ENCODE peak calls at places on chromosomes 5 and 9, in ten cellular contexts. H, G, F, Z, T, A, M, O, K and L are unnamed samples.

GRCh38 chr9:77514886-77515711 is 133.0 kb downstream of the GNA14 start:
- DNase-seq in Z (no peak), K (peak; percentile 80), H (peak; percentile 6), G (no peak), O (no peak), F (peak; percentile 58), T (no peak), M (no peak), A (no peak), L (no peak)

GRCh38 chr9:129270903-129271431 is 92.9 kb upstream of the IER5L start:
- DNase-seq in A (peak; percentile 8), F (peak; percentile 86), K (peak; percentile 75), O (peak; percentile 29), G (peak; percentile 34), Z (no peak), M (peak; percentile 95), H (no peak), T (no peak), L (no peak)

GRCh38 chr9:83596899-83597504 is 25.9 kb upstream of the IDNK start:
- DNase-seq in Z (no peak), F (peak; percentile 7), T (no peak), G (peak; percentile 89), K (peak; percentile 38), H (no peak), A (no peak), O (no peak), M (peak; percentile 31), L (no peak)

GRCh38 chr5:121797677-121798518 is 53.8 kb upstream of the FTMT start:
- DNase-seq in K (no peak), T (no peak), H (no peak), G (peak; percentile 49), F (no peak), A (no peak), O (no peak), M (no peak), Z (no peak), L (no peak)

GRCh38 chr9:123562844-123563346 is 206.9 kb downstream of the CRB2 start:
- DNase-seq in F (peak; percentile 92), O (no peak), M (no peak), T (no peak), H (no peak), A (no peak), G (no peak), Z (no peak), K (peak; percentile 75), L (no peak)

GRCh38 chr5:153959134-153959957 is 79.4 kb downstream of the FAM114A2 start:
- DNase-seq in M (no peak), T (no peak), Z (no peak), A (no peak), G (peak; percentile 90), O (no peak), H (no peak), F (peak; percentile 46), K (peak; percentile 38), L (no peak)

GRCh38 chr5:65047948-65048690 is 279.4 kb downstream of the CWC27 start:
- DNase-seq in O (no peak), Z (no peak), H (no peak), K (no peak), A (no peak), F (no peak), T (no peak), M (no peak), G (no peak), L (no peak)

GRCh38 chr9:74681901-74682300 is 184.8 kb downstream of the RORB start:
- DNase-seq in T (no peak), Z (no peak), A (no peak), M (no peak), K (no peak), O (no peak), H (no peak), F (no peak), G (no peak), L (no peak)

DNA sequence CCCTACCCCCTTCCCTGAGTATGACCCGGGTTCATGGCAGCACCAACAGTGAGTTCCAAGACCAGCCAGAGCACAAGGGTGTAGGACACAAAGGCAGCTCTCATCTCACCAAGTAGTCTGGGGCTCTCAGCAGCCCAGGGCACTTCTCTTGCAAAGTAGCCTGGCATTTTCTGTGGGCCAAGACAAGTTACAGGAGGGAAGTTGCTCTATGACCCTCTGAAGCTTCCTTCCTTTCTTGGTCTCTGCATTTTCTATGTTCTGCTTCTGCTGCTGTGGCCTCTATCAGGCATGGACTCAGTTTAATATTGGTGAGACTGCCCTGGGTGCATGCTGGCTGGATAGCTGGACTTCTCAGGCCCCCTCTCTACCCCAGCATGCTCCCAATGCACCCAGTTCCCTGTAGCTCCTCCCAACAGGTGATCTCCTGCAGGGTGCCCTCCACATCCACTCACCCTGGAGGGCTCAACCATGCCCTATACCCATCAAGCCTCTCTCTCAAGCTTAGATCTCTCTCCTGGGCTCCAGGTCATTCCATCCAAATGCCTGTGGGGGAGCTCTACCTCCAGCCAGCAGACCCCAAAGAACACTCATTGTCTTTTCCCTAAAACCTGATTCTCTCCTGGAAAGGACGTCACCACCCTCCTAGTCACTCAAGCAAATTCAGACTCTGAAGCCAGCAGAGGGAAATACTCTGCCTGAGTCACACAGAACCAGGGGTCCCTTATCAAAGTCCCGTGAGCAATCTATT is 13.9 kb downstream of the TBC1D2 start:
- DNase-seq in O (no peak), A (no peak), K (no peak), Z (no peak), G (no peak), H (no peak), M (no peak), F (no peak), T (no peak), L (no peak)
- TF ChIP-seq CTCF in O (no peak), A (no peak), K (no peak), Z (no peak), G (peak; percentile 71), H (no peak), M (no peak), F (no peak), T (no peak), L (no peak)

GRCh38 chr9:85510830-85511504 is 230.8 kb downstream of the AGTPBP1 start:
- DNase-seq in H (no peak), G (no peak), K (no peak), Z (peak; percentile 53), A (no peak), M (no peak), O (no peak), T (no peak), F (no peak), L (no peak)
- TF ChIP-seq CTCF in H (no peak), G (no peak), K (no peak), Z (no peak), A (no peak), M (no peak), O (no peak), T (no peak), F (no peak), L (no peak)

GRCh38 chr5:92468307-92468706 is 1085.2 kb upstream of the ARRDC3 start:
- DNase-seq in Z (no peak), G (no peak), H (no peak), K (no peak), A (no peak), F (no peak), M (no peak), T (no peak), O (no peak), L (no peak)

GRCh38 chr5:92467695-92468094 is 1084.6 kb upstream of the ARRDC3 start:
- DNase-seq in Z (no peak), K (no peak), O (no peak), H (no peak), M (no peak), A (no peak), T (no peak), G (no peak), F (no peak), L (no peak)

GRCh38 chr5:92471861-92472260 is 1088.7 kb upstream of the ARRDC3 start:
- DNase-seq in A (no peak), O (no peak), K (no peak), M (no peak), G (no peak), Z (no peak), T (no peak), F (no peak), H (no peak), L (no peak)

GRCh38 chr5:92472981-92473566 is 1090.0 kb upstream of the ARRDC3 start:
- DNase-seq in A (no peak), G (no peak), Z (no peak), K (no peak), T (no peak), M (no peak), F (no peak), O (no peak), H (no peak), L (no peak)

DNA sequence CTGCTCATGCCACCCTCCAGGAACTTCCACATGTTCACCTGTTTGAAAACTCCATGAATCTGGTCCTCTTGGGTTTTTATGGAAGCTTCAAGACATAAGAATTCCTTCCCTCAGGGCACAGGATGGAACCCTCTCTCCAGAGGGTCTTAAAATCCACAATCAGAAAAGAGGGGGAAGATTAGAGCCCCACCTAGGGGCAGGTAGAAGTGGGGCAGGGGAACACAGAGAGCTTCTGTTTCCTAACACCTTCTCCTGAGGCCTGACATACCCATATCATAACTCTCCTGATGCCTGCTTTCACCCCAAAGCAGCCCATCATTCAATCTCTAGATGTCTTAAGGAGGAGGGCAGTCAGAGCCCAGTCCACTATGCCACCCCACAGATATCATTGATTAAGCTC is 1087.7 kb upstream of the ARRDC3 start:
- DNase-seq in O (no peak), H (no peak), T (no peak), Z (no peak), A (no peak), G (peak; percentile 46), K (no peak), M (no peak), F (no peak), L (no peak)
- TF ChIP-seq CTCF in O (no peak), H (peak; percentile 35), T (no peak), Z (no peak), A (no peak), G (peak; percentile 78), K (peak; percentile 3), M (peak; percentile 17), F (no peak), L (no peak)

GRCh38 chr9:78892182-78892581 is 595.3 kb downstream of the PSAT1 start:
- DNase-seq in G (no peak), K (no peak), T (no peak), A (no peak), Z (no peak), H (no peak), F (no peak), M (no peak), O (no peak), L (no peak)

GRCh38 chr9:78899006-78899405 is 602.1 kb downstream of the PSAT1 start:
- DNase-seq in Z (no peak), F (no peak), K (no peak), T (no peak), G (no peak), A (no peak), M (no peak), H (no peak), O (no peak), L (no peak)

GRCh38 chr9:78898239-78898638 is 601.3 kb downstream of the PSAT1 start:
- DNase-seq in H (no peak), K (no peak), Z (no peak), A (no peak), O (no peak), G (no peak), M (no peak), T (no peak), F (no peak), L (no peak)

GRCh38 chr9:78892769-78893168 is 595.8 kb downstream of the PSAT1 start:
- DNase-seq in F (no peak), Z (no peak), K (no peak), M (no peak), G (no peak), A (no peak), O (no peak), H (no peak), T (no peak), L (no peak)

GRCh38 chr9:78893758-78894157 is 596.8 kb downstream of the PSAT1 start:
- DNase-seq in M (no peak), H (no peak), G (no peak), A (no peak), O (no peak), Z (no peak), F (no peak), T (no peak), K (no peak), L (no peak)
- TF ChIP-seq CTCF in M (no peak), H (no peak), G (no peak), A (no peak), O (no peak), Z (no peak), F (no peak), T (no peak), K (no peak), L (no peak)